ENCODE peak calls at places on chromosomes 12 and 14, in seven cellular contexts. B is neural progenitor cell, C is neuronal stem cell, F is mesenchymal stem cell, V is adipocyte, E is IMR-90, X is mammary epithelial cell. S is an unnamed sample.

GRCh38 chr12:130862161-130862560 is 9.7 kb upstream of the RAN start:
- DNase-seq in V (no peak), E (no peak), C (no peak), F (no peak), B (no peak), X (no peak), S (peak; percentile 55)

GRCh38 chr12:105223358-105223840 is 12.6 kb downstream of the APPL2 start:
- DNase-seq in B (no peak), C (no peak), X (no peak), E (no peak), F (no peak), V (no peak), S (no peak)

GRCh38 chr12:123532021-123532420 is 1.5 kb downstream of the RILPL1 start:
- DNase-seq in C (no peak), E (peak; percentile 10), F (peak; percentile 13), B (no peak), V (peak; percentile 23), X (peak; percentile 41), S (peak; percentile 62)

GRCh38 chr12:42854208-42854607 is 264.7 kb upstream of the PRICKLE1 start:
- DNase-seq in E (peak; percentile 88), F (no peak), B (no peak), V (no peak), C (no peak), X (no peak), S (no peak)

GRCh38 chr14:69093551-69094421 is 59.1 kb downstream of the DCAF5 start:
- DNase-seq in C (no peak), F (peak; percentile 59), V (peak; percentile 63), E (peak; percentile 61), B (peak; percentile 39), X (peak; percentile 47), S (peak; percentile 72)

GRCh38 chr12:124595444-124595843 is 28.0 kb upstream of the NCOR2 start:
- DNase-seq in V (no peak), C (no peak), X (no peak), F (no peak), B (no peak), E (no peak), S (no peak)

GRCh38 chr12:94187351-94187750 is 39.0 kb downstream of the PLXNC1 start:
- DNase-seq in F (no peak), X (no peak), B (no peak), E (no peak), V (peak; percentile 37), C (no peak), S (peak; percentile 43)

GRCh38 chr12:92608418-92609091 is 94.2 kb upstream of the PLEKHG7 start:
- DNase-seq in X (peak; percentile 67), E (peak; percentile 67), C (peak; percentile 17), F (peak; percentile 73), B (peak; percentile 48), V (peak; percentile 69), S (no peak)

GRCh38 chr14:106842687-106843086 is 1316.3 kb downstream of the TMEM121 start:
- DNase-seq in E (no peak), X (no peak), F (no peak), C (no peak), V (no peak), B (no peak), S (no peak)

GRCh38 chr12:21819236-21819635 is 44.7 kb upstream of the KCNJ8 start:
- DNase-seq in F (no peak), E (peak; percentile 63), C (no peak), V (peak; percentile 44), X (no peak), B (no peak), S (no peak)

DNA sequence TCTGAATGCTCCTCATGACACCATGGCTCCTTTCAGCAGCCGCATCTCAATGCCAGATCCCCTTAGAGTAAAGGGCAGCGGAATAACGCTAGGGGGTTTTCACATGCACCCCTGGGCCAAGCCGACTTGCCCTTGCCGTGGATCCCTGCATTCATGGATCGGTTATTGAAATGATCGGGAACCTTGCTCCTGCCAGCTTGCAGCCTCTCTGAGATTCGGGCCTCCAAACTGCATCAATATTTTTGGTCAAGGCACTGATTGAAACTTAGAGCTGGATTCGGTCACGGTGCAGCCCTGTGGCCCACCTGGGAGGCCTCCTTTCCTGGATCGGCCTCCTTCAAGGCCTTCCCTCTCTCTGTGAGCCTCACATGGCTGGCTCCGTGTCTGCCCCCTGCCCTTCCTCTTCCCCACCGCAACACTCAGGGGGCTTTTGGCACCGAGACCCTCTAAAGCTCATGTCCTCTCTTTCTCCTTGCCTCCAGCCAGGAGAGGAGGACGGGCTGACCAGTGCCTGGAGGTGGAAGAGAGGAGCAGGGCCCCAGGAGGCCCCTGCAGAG is 1.8 kb downstream of the PTPN6 start:
- DNase-seq in E (no peak), F (no peak), B (no peak), V (no peak), X (no peak), C (no peak), S (no peak)
- H3K4me3 ChIP-seq in E (no peak overlapping the region), F (no peak overlapping the region), B (no peak overlapping the region), V (no peak overlapping the region), X (no peak overlapping the region), C (no peak overlapping the region), S (no peak overlapping the region)

GRCh38 chr12:132209654-132210222 is 65.5 kb downstream of the NOC4L start:
- DNase-seq in F (no peak), E (no peak), V (no peak), X (no peak), C (no peak), B (no peak), S (no peak)

GRCh38 chr12:132208153-132208823 is 64.0 kb downstream of the NOC4L start:
- DNase-seq in C (no peak), F (no peak), E (no peak), V (no peak), B (no peak), X (no peak), S (no peak)

GRCh38 chr12:132211811-132212210 is 67.6 kb downstream of the NOC4L start:
- DNase-seq in F (no peak), V (no peak), B (no peak), E (no peak), X (no peak), C (no peak), S (no peak)

GRCh38 chr12:132211326-132211725 is 67.1 kb downstream of the NOC4L start:
- DNase-seq in E (no peak), B (no peak), V (no peak), X (no peak), F (no peak), C (no peak), S (no peak)

DNA sequence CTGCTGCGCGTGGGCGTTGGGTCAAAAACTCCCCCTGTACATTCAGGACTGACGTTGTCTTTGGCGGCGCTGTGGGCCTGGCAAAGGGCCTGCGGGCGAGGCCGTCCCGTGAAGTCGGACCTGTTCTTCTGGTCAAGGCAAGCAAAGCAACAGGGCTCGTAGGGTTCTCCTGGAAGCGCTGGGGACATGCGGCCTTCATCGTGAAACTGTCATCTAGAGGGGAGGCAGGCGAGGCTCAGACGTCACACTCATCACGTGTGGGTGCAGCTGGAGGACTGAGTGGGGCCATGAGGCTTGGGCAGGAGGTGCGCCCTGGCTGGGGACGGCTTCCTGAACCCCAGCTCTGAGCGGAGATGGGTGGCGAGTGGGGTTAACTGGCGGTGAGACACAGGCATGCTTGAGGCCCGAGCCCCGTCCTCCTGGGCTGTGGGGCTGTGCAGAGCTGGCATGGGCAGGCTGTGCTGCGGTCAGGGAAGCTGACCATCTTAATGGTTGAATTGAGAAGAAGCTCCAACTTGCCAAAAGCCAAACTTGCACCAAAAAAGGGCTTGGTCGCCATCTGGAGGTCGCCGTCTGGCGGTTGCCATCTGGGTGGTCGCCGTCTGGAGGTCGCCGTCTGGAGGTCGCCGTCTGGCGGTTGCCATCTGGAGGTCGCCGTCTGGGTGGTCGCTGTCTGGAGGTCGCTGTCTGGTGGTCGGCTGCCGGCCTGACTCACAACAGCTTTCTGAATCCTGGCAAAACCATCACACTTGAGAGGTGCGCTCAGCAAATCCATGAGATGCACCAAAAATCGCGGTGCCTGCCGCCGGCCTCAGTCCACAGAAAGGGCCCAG is 66.2 kb downstream of the NOC4L start:
- DNase-seq in V (no peak), C (no peak), X (no peak), B (no peak), F (no peak), E (no peak), S (peak; percentile 74)
- H3K9ac ChIP-seq in V (no peak overlapping the region), C (peak overlapping the region; percentile 70), X (no peak overlapping the region), B (no peak overlapping the region), F (no peak overlapping the region), E (no peak overlapping the region), S (no peak overlapping the region)

GRCh38 chr12:52969828-52970569 is 21.1 kb downstream of the KRT18 start:
- DNase-seq in X (no peak), V (no peak), B (no peak), C (no peak), F (no peak), E (no peak), S (no peak)
- H3K4me3 ChIP-seq in X (no peak overlapping the region), V (no peak overlapping the region), B (no peak overlapping the region), C (no peak overlapping the region), F (no peak overlapping the region), E (no peak overlapping the region), S (no peak overlapping the region)

GRCh38 chr14:35400707-35401421 is 3.7 kb downstream of the NFKBIA start:
- DNase-seq in C (no peak), F (peak; percentile 81), E (no peak), B (no peak), X (peak; percentile 68), V (no peak), S (peak; percentile 46)
- H3K9ac ChIP-seq in C (no peak overlapping the region), F (peak overlapping the region; percentile 88), E (no peak overlapping the region), B (no peak overlapping the region), X (no peak overlapping the region), V (peak overlapping the region; percentile 94), S (peak overlapping the region; percentile 95)

GRCh38 chr12:108832730-108833354 is 24.5 kb downstream of the SSH1 start:
- DNase-seq in C (no peak), E (peak; percentile 91), V (peak; percentile 93), X (peak; percentile 69), F (peak; percentile 77), B (no peak), S (no peak)
- H3K4me3 ChIP-seq in C (no peak overlapping the region), E (no peak overlapping the region), V (peak overlapping the region; percentile 56), X (no peak overlapping the region), F (no peak overlapping the region), B (no peak overlapping the region), S (no peak overlapping the region)

GRCh38 chr12:132689227-132689626 is 1.8 kb downstream of the PXMP2 start:
- DNase-seq in B (no peak), F (no peak), C (no peak), E (no peak), V (no peak), X (no peak), S (peak; percentile 68)
- H3K9ac ChIP-seq in B (no peak overlapping the region), F (no peak overlapping the region), C (no peak overlapping the region), E (no peak overlapping the region), V (no peak overlapping the region), X (no peak overlapping the region), S (no peak overlapping the region)

DNA sequence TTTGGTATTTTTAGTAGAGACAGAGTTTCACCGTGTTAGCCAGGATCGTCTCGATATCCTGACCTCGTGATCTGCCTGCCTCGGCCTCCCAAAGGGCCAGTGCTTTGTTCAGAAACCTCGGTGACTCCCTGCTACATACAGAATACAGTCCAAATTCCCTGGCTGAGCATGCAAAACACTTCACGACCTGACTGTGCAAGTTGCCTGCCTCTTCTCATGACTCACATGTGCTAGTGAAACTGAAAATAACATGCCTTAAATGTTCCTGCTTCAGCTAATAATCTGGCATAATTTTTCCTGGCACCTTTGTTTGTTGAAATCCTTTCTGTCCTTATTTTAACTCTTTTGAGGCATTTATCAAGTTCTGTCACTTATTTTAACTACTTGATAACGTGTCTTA is 8.2 kb downstream of the DMAC2L start:
- DNase-seq in C (no peak), F (peak; percentile 83), V (peak; percentile 31), B (no peak), X (peak; percentile 83), E (peak; percentile 82), S (no peak)
- H3K4me3 ChIP-seq in C (no peak overlapping the region), F (no peak overlapping the region), V (peak overlapping the region; percentile 67), B (no peak overlapping the region), X (no peak overlapping the region), E (no peak overlapping the region), S (no peak overlapping the region)

GRCh38 chr14:21106506-21107359 is 5.9 kb downstream of the TMEM253 start:
- DNase-seq in F (peak; percentile 78), E (peak; percentile 68), V (peak; percentile 88), B (peak; percentile 82), X (peak; percentile 67), C (no peak), S (peak; percentile 95)
- H3K9ac ChIP-seq in F (peak overlapping the region; percentile 99), E (peak overlapping the region; percentile 2), V (peak overlapping the region; percentile 97), B (no peak overlapping the region), X (peak overlapping the region; percentile 18), C (no peak overlapping the region), S (no peak overlapping the region)